ENCODE peak calls at places on chromosomes 5 and 9, in five cellular contexts. Q is activated CD8-positive, alpha-beta memory T cell treated with anti-CD3 and anti-CD28 coated beads for 48 hours; J is RKO; M is activated CD4-positive, alpha-beta T cell treated with anti-CD3 and anti-CD28 coated beads, Interleukin-2, amount 10 ng/mL, durations not matched to agents 7 days and 5 days; E is WTC11. Y is an unnamed sample.

GRCh38 chr5:124596595-124597388 is 149.6 kb downstream of the ZNF608 start:
- DNase-seq in J (no peak), M (no peak), E (no peak), Q (no peak), Y (no peak)

GRCh38 chr5:35990524-35990923 is 666 bp downstream of the UGT3A1 start:
- DNase-seq in E (peak; percentile 10), M (no peak), J (no peak), Q (no peak), Y (no peak)

GRCh38 chr5:109533847-109534272 is 124.1 kb upstream of the PJA2 start:
- DNase-seq in Q (no peak), E (no peak), M (no peak), J (no peak), Y (no peak)

GRCh38 chr9:13082796-13083195 is 196.7 kb downstream of the MPDZ start:
- DNase-seq in Q (no peak), E (no peak), J (no peak), M (no peak), Y (no peak)

GRCh38 chr9:132631280-132631679 is 38.5 kb downstream of the DDX31 start:
- DNase-seq in M (no peak), E (no peak), J (peak; percentile 40), Q (no peak), Y (no peak)

GRCh38 chr9:94135222-94135621 is 51.0 kb downstream of the PTPDC1 start:
- DNase-seq in Q (no peak), E (no peak), M (no peak), J (no peak), Y (no peak)

GRCh38 chr5:167147879-167148278 is 1143.6 kb upstream of the WWC1 start:
- DNase-seq in E (no peak), M (no peak), J (peak; percentile 8), Q (no peak), Y (no peak)

GRCh38 chr9:127877566-127877998 is at the start of gene AK1:
- DNase-seq in J (peak; percentile 85), Q (no peak), M (no peak), E (peak; percentile 76), Y (no peak)

GRCh38 chr9:31744589-31744988 is 639.9 kb upstream of the ACO1 start:
- DNase-seq in E (no peak), Q (no peak), M (no peak), J (no peak), Y (no peak)

GRCh38 chr5:60842859-60843692 is 993 bp downstream of the ELOVL7 start:
- DNase-seq in Q (no peak), E (peak; percentile 35), M (peak; percentile 21), J (peak; percentile 61), Y (no peak)